ENCODE peak calls at places on chromosome 4, in nine cellular contexts. R is bronchial epithelial cell; E is H4; F is astrocyte of the hippocampus; Z is AG04449; U is pancreas; I is CD4-positive, alpha-beta memory T cell; T is CD4-positive, alpha-beta T cell; N is lung microvascular endothelial cell. P is an unnamed sample.
A peak's percentile ranks its signal among the peaks of the same experiment; 100 is the strongest.

GRCh38 chr4:19400820-19401219 is 850.9 kb upstream of the SLIT2 start:
- DNase-seq in U (no peak), I (no peak), R (no peak), E (no peak), T (no peak), N (no peak), Z (no peak), F (no peak), P (no peak)

GRCh38 chr4:113674251-113674650 is 87.3 kb downstream of the CAMK2D start:
- DNase-seq in E (no peak), Z (no peak), R (no peak), T (no peak), U (no peak), N (no peak), I (no peak), F (no peak), P (no peak)

GRCh38 chr4:123484291-123484926 is 87.8 kb downstream of the SPRY1 start:
- DNase-seq in T (no peak), E (no peak), Z (no peak), N (no peak), U (no peak), R (peak; percentile 22), F (peak; percentile 24), I (no peak), P (no peak)

GRCh38 chr4:141922224-141922623 is 285.8 kb downstream of the IL15 start:
- DNase-seq in I (no peak), Z (no peak), F (peak; percentile 13), R (no peak), T (no peak), U (no peak), N (no peak), E (no peak), P (no peak)

GRCh38 chr4:40581254-40582140 is 48.2 kb downstream of the RBM47 start:
- DNase-seq in R (no peak), E (no peak), I (no peak), F (no peak), N (no peak), T (no peak), Z (no peak), U (no peak), P (no peak)

GRCh38 chr4:15436515-15436914 is 8.7 kb downstream of the C1QTNF7 start:
- DNase-seq in N (no peak), U (no peak), R (no peak), E (peak; percentile 25), F (peak; percentile 88), T (no peak), Z (no peak), I (no peak), P (no peak)

GRCh38 chr4:100799767-100800539 is 282.1 kb upstream of the EMCN start:
- DNase-seq in E (no peak), I (no peak), Z (no peak), U (no peak), T (no peak), F (no peak), N (no peak), R (no peak), P (no peak)

GRCh38 chr4:37392540-37393255 is 148.2 kb downstream of the NWD2 start:
- DNase-seq in Z (no peak), T (no peak), E (peak; percentile 32), U (no peak), N (peak; percentile 4), F (peak; percentile 62), I (no peak), R (peak; percentile 17), P (no peak)

GRCh38 chr4:108804648-108805273 is 41.9 kb upstream of the ETNPPL start:
- DNase-seq in F (no peak), I (no peak), R (no peak), Z (no peak), T (no peak), E (no peak), U (no peak), N (no peak), P (no peak)

GRCh38 chr4:9904976-9905587 is 116.2 kb downstream of the SLC2A9 start:
- DNase-seq in F (no peak), Z (no peak), T (no peak), U (no peak), N (no peak), R (peak; percentile 89), I (no peak), E (no peak), P (no peak)

GRCh38 chr4:7004331-7004730 is 38.8 kb upstream of the TADA2B start:
- DNase-seq in Z (peak; percentile 45), I (no peak), U (no peak), F (peak; percentile 75), N (no peak), E (peak; percentile 86), T (no peak), R (no peak), P (no peak)